ENCODE peak calls at places on chromosomes 16 and 17, in seven cellular contexts. B, I, U, T, R, J and N are unnamed samples.

GRCh38 chr17:62671553-62671952 is 44.1 kb downstream of the MRC2 start:
- DNase-seq in B (no peak), I (no peak), U (no peak), T (no peak), R (no peak), J (no peak), N (no peak)

GRCh38 chr17:49582055-49582703 is 6.5 kb downstream of the NXPH3 start:
- DNase-seq in B (no peak), I (no peak), U (no peak), T (no peak), R (no peak), J (no peak), N (no peak)

GRCh38 chr16:2090819-2091721 is 43.3 kb downstream of the TSC2 start:
- DNase-seq in B (no peak), I (no peak), U (peak), T (peak), R (peak), J (no peak), N (peak)

GRCh38 chr17:45405250-45406086 is 27.2 kb downstream of the ARHGAP27 start:
- DNase-seq in B (no peak), I (no peak), U (peak), T (peak), R (no peak), J (no peak), N (no peak)

GRCh38 chr16:17766012-17766411 is 295.3 kb upstream of the XYLT1 start:
- DNase-seq in B (no peak), I (no peak), U (no peak), T (no peak), R (no peak), J (no peak), N (no peak)

GRCh38 chr17:44170499-44171201 is at the start of gene ASB16:
- DNase-seq in B (no peak), I (no peak), U (peak), T (no peak), R (peak), J (no peak), N (no peak)

GRCh38 chr16:75429621-75430403 is 3.5 kb downstream of the CFDP1 start:
- DNase-seq in B (no peak), I (no peak), U (no peak), T (no peak), R (no peak), J (no peak), N (no peak)

GRCh38 chr17:27529230-27529796 is 73.1 kb downstream of the KSR1 start:
- DNase-seq in B (no peak), I (no peak), U (peak), T (no peak), R (peak), J (no peak), N (peak)

GRCh38 chr17:34386925-34387550 is 24.0 kb upstream of the CCL1 start:
- DNase-seq in B (no peak), I (no peak), U (no peak), T (no peak), R (no peak), J (no peak), N (peak)

GRCh38 chr17:76009969-76010661 is 9.5 kb downstream of the CDK3 start:
- DNase-seq in B (no peak), I (no peak), U (no peak), T (no peak), R (no peak), J (no peak), N (no peak)

GRCh38 chr16:9092963-9093477 is 1.6 kb downstream of the HAPSTR1 start:
- DNase-seq in B (no peak), I (peak), U (no peak), T (no peak), R (peak), J (no peak), N (peak)

GRCh38 chr17:80836658-80836965 is 155.0 kb upstream of the CHMP6 start:
- DNase-seq in B (no peak), I (no peak), U (no peak), T (no peak), R (no peak), J (no peak), N (no peak)

GRCh38 chr16:59604331-59604730 is 870.2 kb upstream of the GOT2 start:
- DNase-seq in B (no peak), I (no peak), U (peak), T (no peak), R (no peak), J (no peak), N (no peak)

GRCh38 chr17:19448341-19449268 is 37.6 kb downstream of the RNF112 start:
- DNase-seq in B (peak), I (no peak), U (peak), T (no peak), R (no peak), J (peak), N (no peak)

GRCh38 chr17:61335845-61336655 is 63.6 kb upstream of the TBX2 start:
- DNase-seq in B (no peak), I (no peak), U (peak), T (no peak), R (peak), J (no peak), N (no peak)

GRCh38 chr17:76248013-76248782 is 7.9 kb upstream of the RNF157 start:
- DNase-seq in B (no peak), I (no peak), U (no peak), T (no peak), R (no peak), J (no peak), N (no peak)

GRCh38 chr16:27434141-27435051 is 32.4 kb downstream of the IL21R start:
- DNase-seq in B (no peak), I (no peak), U (no peak), T (no peak), R (no peak), J (no peak), N (no peak)

GRCh38 chr17:27494192-27495091 is 38.2 kb downstream of the KSR1 start:
- DNase-seq in B (peak), I (no peak), U (peak), T (no peak), R (no peak), J (no peak), N (peak)

GRCh38 chr16:58510776-58511628 is 4.3 kb upstream of the SETD6 start:
- DNase-seq in B (no peak), I (no peak), U (no peak), T (no peak), R (no peak), J (no peak), N (no peak)